ENCODE peak calls at places on chromosomes 2 and 18, in five cellular contexts. S is NAMALWA; H is activated CD8-positive, alpha-beta memory T cell treated with anti-CD3 and anti-CD28 coated beads for 1 hour; T is neural crest cell; R is AG04450. G is an unnamed sample.
A peak's percentile ranks its signal among the peaks of the same experiment; 100 is the strongest.

GRCh38 chr2:5981241-5982055 is 289.3 kb downstream of the SOX11 start:
- DNase-seq in T (peak; percentile 40), R (no peak), S (no peak), H (no peak), G (peak; percentile 57)

GRCh38 chr2:189783451-189783926 is 650 bp downstream of the ORMDL1 start:
- DNase-seq in S (peak; percentile 71), H (no peak), R (no peak), T (no peak), G (no peak)

GRCh38 chr2:54572262-54572635 is 116.1 kb downstream of the SPTBN1 start:
- DNase-seq in H (no peak), T (no peak), S (peak; percentile 44), R (no peak), G (no peak)

GRCh38 chr18:2657043-2657512 is 1.6 kb downstream of the SMCHD1 start:
- DNase-seq in S (no peak), R (no peak), T (no peak), H (no peak), G (no peak)

GRCh38 chr2:220006152-220006551 is 378.7 kb downstream of the SLC4A3 start:
- DNase-seq in R (no peak), S (no peak), H (no peak), T (no peak), G (no peak)

GRCh38 chr2:49770919-49771318 is 616.6 kb upstream of the FSHR start:
- DNase-seq in R (no peak), S (peak; percentile 7), H (no peak), T (peak; percentile 53), G (no peak)

GRCh38 chr2:26758790-26759321 is 5.2 kb upstream of the SLC35F6 start:
- DNase-seq in S (no peak), H (no peak), T (no peak), R (no peak), G (no peak)

GRCh38 chr2:189208254-189208653 is 28.7 kb upstream of the COL5A2 start:
- DNase-seq in R (no peak), H (no peak), S (no peak), T (no peak), G (no peak)

GRCh38 chr2:157056200-157056676 is 201.3 kb upstream of the GALNT5 start:
- DNase-seq in T (no peak), R (peak; percentile 42), S (no peak), H (no peak), G (no peak)

GRCh38 chr2:127330753-127331152 is 36.8 kb upstream of the ERCC3 start:
- DNase-seq in T (no peak), S (peak; percentile 18), H (no peak), R (no peak), G (no peak)

GRCh38 chr2:165428996-165429395 is 40.5 kb upstream of the CSRNP3 start:
- DNase-seq in T (no peak), R (no peak), H (no peak), S (no peak), G (no peak)